ENCODE peak calls at places on chromosomes 7 and 10, in ten cellular contexts. T, C, N, Z, K, U, O, D, W and A are unnamed samples.

GRCh38 chr7:46812047-46812672 is 769.8 kb downstream of the TNS3 start:
- DNase-seq in T (no peak), N (no peak), D (no peak), Z (no peak), K (no peak), U (no peak), W (peak), O (no peak), C (no peak), A (no peak)

GRCh38 chr7:78379148-78379547 is 580.6 kb downstream of the PHTF2 start:
- DNase-seq in K (no peak), U (peak), D (peak), Z (no peak), T (no peak), W (peak), O (no peak), C (no peak), N (no peak), A (no peak)

GRCh38 chr10:34781709-34782108 is 33.4 kb downstream of the PARD3 start:
- DNase-seq in D (no peak), C (no peak), O (no peak), U (no peak), Z (no peak), K (no peak), T (no peak), N (no peak), W (no peak), A (no peak)

GRCh38 chr7:919924-920341 is 34.5 kb downstream of the ADAP1 start:
- DNase-seq in Z (no peak), D (no peak), C (no peak), O (no peak), T (no peak), W (no peak), N (no peak), K (no peak), U (no peak), A (no peak)

GRCh38 chr7:69412331-69413146 is 185.7 kb upstream of the AUTS2 start:
- DNase-seq in U (no peak), T (peak), O (no peak), W (peak), D (no peak), Z (peak), N (no peak), K (peak), C (peak), A (peak)

GRCh38 chr10:71136036-71136690 is 76.2 kb upstream of the UNC5B start:
- DNase-seq in U (no peak), C (no peak), O (peak), N (no peak), W (no peak), D (no peak), T (no peak), K (no peak), Z (no peak), A (peak)

GRCh38 chr10:22435650-22436049 is 90.4 kb downstream of the SPAG6 start:
- DNase-seq in C (no peak), W (no peak), N (no peak), O (no peak), U (no peak), K (no peak), Z (no peak), D (no peak), T (no peak), A (no peak)

GRCh38 chr7:80950550-80950967 is 31.7 kb upstream of the SEMA3C start:
- DNase-seq in O (no peak), T (no peak), Z (no peak), U (no peak), W (no peak), D (no peak), K (no peak), N (no peak), C (no peak), A (no peak)

GRCh38 chr10:101843032-101843991 is at the start of gene KCNIP2:
- DNase-seq in T (no peak), U (no peak), Z (peak), O (peak), C (peak), W (no peak), K (no peak), N (no peak), D (no peak), A (peak)

GRCh38 chr7:73304071-73304470 is 4.6 kb downstream of the NSUN5 start:
- DNase-seq in O (no peak), T (no peak), Z (no peak), W (no peak), K (no peak), N (no peak), U (no peak), C (no peak), D (no peak), A (no peak)

GRCh38 chr7:100632951-100633717 is 8.2 kb downstream of the TFR2 start:
- DNase-seq in Z (peak), D (peak), O (peak), U (peak), W (no peak), N (no peak), K (no peak), C (peak), T (no peak), A (peak)

GRCh38 chr7:106022193-106022821 is 59.2 kb downstream of the CDHR3 start:
- DNase-seq in U (no peak), W (no peak), N (no peak), C (peak), K (no peak), O (no peak), Z (peak), T (no peak), D (no peak), A (peak)